ENCODE peak calls at places on chromosomes 2 and 18, in seven cellular contexts. One of them, this sample, is unnamed.

GRCh38 chr2:126990200-126990599 is 91.5 kb downstream of the TEX51 start:
- DNase-seq in heart right ventricle: no peak
- DNase-seq in tibial artery: no peak
- DNase-seq in CD8-positive, alpha-beta T cell: no peak
- DNase-seq in esophagus squamous epithelium: no peak
- DNase-seq in naive thymus-derived CD4-positive, alpha-beta T cell: no peak
- DNase-seq in cardiac muscle cell: no peak
- DNase-seq in this sample: no peak

GRCh38 chr2:235689427-235689853 is 195.6 kb downstream of the AGAP1 start:
- DNase-seq in heart right ventricle: no peak
- DNase-seq in tibial artery: no peak
- DNase-seq in CD8-positive, alpha-beta T cell: no peak
- DNase-seq in esophagus squamous epithelium: no peak
- DNase-seq in naive thymus-derived CD4-positive, alpha-beta T cell: no peak
- DNase-seq in cardiac muscle cell: no peak
- DNase-seq in this sample: no peak

GRCh38 chr2:10228611-10229365 is 73.9 kb upstream of the HPCAL1 start:
- DNase-seq in heart right ventricle: no peak
- DNase-seq in tibial artery: peak; percentile 27
- DNase-seq in CD8-positive, alpha-beta T cell: no peak
- DNase-seq in esophagus squamous epithelium: no peak
- DNase-seq in naive thymus-derived CD4-positive, alpha-beta T cell: no peak
- DNase-seq in cardiac muscle cell: no peak
- DNase-seq in this sample: no peak

GRCh38 chr18:59767732-59768131 is 70.5 kb upstream of the CCBE1 start:
- DNase-seq in heart right ventricle: no peak
- DNase-seq in tibial artery: no peak
- DNase-seq in CD8-positive, alpha-beta T cell: no peak
- DNase-seq in esophagus squamous epithelium: no peak
- DNase-seq in naive thymus-derived CD4-positive, alpha-beta T cell: no peak
- DNase-seq in cardiac muscle cell: peak; percentile 52
- DNase-seq in this sample: peak; percentile 28

GRCh38 chr2:231781798-231782726 is 980 bp upstream of the PDE6D start:
- DNase-seq in heart right ventricle: no peak
- DNase-seq in tibial artery: no peak
- DNase-seq in CD8-positive, alpha-beta T cell: peak; percentile 5
- DNase-seq in esophagus squamous epithelium: no peak
- DNase-seq in naive thymus-derived CD4-positive, alpha-beta T cell: no peak
- DNase-seq in cardiac muscle cell: peak; percentile 75
- DNase-seq in this sample: no peak

GRCh38 chr2:192150166-192150565 is 44.6 kb downstream of the TMEFF2 start:
- DNase-seq in heart right ventricle: no peak
- DNase-seq in tibial artery: no peak
- DNase-seq in CD8-positive, alpha-beta T cell: no peak
- DNase-seq in esophagus squamous epithelium: no peak
- DNase-seq in naive thymus-derived CD4-positive, alpha-beta T cell: no peak
- DNase-seq in cardiac muscle cell: no peak
- DNase-seq in this sample: no peak

GRCh38 chr18:77199707-77200106 is 49.9 kb upstream of the GALR1 start:
- DNase-seq in heart right ventricle: no peak
- DNase-seq in tibial artery: no peak
- DNase-seq in CD8-positive, alpha-beta T cell: no peak
- DNase-seq in esophagus squamous epithelium: no peak
- DNase-seq in naive thymus-derived CD4-positive, alpha-beta T cell: no peak
- DNase-seq in cardiac muscle cell: no peak
- DNase-seq in this sample: no peak

GRCh38 chr2:115163572-115163971 is 721.1 kb downstream of the DPP10 start:
- DNase-seq in heart right ventricle: no peak
- DNase-seq in tibial artery: no peak
- DNase-seq in CD8-positive, alpha-beta T cell: no peak
- DNase-seq in esophagus squamous epithelium: no peak
- DNase-seq in naive thymus-derived CD4-positive, alpha-beta T cell: no peak
- DNase-seq in cardiac muscle cell: no peak
- DNase-seq in this sample: no peak

GRCh38 chr2:46002507-46002883 is 294.7 kb upstream of the EPAS1 start:
- DNase-seq in heart right ventricle: no peak
- DNase-seq in tibial artery: no peak
- DNase-seq in CD8-positive, alpha-beta T cell: no peak
- DNase-seq in esophagus squamous epithelium: no peak
- DNase-seq in naive thymus-derived CD4-positive, alpha-beta T cell: no peak
- DNase-seq in cardiac muscle cell: peak; percentile 72
- DNase-seq in this sample: no peak

GRCh38 chr2:159396796-159397195 is 110.3 kb upstream of the WDSUB1 start:
- DNase-seq in heart right ventricle: no peak
- DNase-seq in tibial artery: no peak
- DNase-seq in CD8-positive, alpha-beta T cell: no peak
- DNase-seq in esophagus squamous epithelium: no peak
- DNase-seq in naive thymus-derived CD4-positive, alpha-beta T cell: no peak
- DNase-seq in cardiac muscle cell: no peak
- DNase-seq in this sample: no peak

GRCh38 chr18:14975431-14975830 is 227.5 kb downstream of the ANKRD30B start:
- DNase-seq in heart right ventricle: no peak
- DNase-seq in tibial artery: no peak
- DNase-seq in CD8-positive, alpha-beta T cell: no peak
- DNase-seq in esophagus squamous epithelium: no peak
- DNase-seq in naive thymus-derived CD4-positive, alpha-beta T cell: no peak
- DNase-seq in cardiac muscle cell: no peak
- DNase-seq in this sample: no peak

GRCh38 chr18:77749189-77749588 is 499.5 kb downstream of the GALR1 start:
- DNase-seq in heart right ventricle: no peak
- DNase-seq in tibial artery: no peak
- DNase-seq in CD8-positive, alpha-beta T cell: no peak
- DNase-seq in esophagus squamous epithelium: no peak
- DNase-seq in naive thymus-derived CD4-positive, alpha-beta T cell: no peak
- DNase-seq in cardiac muscle cell: no peak
- DNase-seq in this sample: no peak

GRCh38 chr2:121335294-121336290 is 50.6 kb upstream of the TFCP2L1 start:
- DNase-seq in heart right ventricle: no peak
- DNase-seq in tibial artery: peak; percentile 54
- DNase-seq in CD8-positive, alpha-beta T cell: no peak
- DNase-seq in esophagus squamous epithelium: no peak
- DNase-seq in naive thymus-derived CD4-positive, alpha-beta T cell: no peak
- DNase-seq in cardiac muscle cell: no peak
- DNase-seq in this sample: no peak

DNA sequence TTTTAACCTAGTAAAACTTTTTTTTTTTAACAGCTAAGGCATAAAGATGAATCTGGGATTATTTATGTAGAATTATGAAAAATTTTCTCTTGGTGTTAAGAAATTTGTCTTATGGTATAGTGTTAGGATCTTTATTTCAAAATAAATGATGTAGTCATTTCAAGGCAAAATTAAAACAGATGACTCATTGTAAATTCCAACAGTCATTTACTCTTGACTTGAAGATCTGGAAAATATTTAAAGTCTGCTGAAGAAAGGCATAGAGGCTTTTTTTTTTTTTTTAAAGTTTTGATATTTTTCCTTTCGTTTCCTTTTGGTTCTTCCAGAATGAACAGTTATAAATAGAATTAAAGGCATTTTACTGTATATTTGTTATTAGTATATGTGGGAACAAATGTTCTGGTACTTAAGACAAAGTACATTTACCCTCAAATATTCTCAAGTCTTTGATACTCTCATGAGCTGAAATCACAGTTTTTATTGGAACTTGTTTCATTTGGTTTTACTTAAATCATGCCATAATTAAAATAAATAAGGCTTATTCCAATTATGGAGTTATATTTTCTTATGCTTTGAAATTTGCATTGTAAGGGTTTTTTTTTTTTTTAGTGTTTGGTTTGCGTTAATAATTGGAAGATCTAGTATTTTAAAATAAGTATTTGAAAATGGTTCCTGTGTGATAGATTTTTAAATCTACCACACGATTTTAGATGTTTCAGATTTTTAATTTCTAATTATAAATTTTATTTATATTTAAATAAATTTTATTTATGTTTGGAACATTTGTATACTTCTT is 29.9 kb downstream of the GLS start:
- DNase-seq in heart right ventricle: no peak
- DNase-seq in tibial artery: no peak
- DNase-seq in CD8-positive, alpha-beta T cell: no peak
- DNase-seq in esophagus squamous epithelium: no peak
- DNase-seq in naive thymus-derived CD4-positive, alpha-beta T cell: no peak
- DNase-seq in cardiac muscle cell: peak; percentile 43
- DNase-seq in this sample: no peak
- H3K36me3 ChIP-seq in heart right ventricle: no peaks in the 10 kb centered on the region
- H3K36me3 ChIP-seq in tibial artery: peaks cover 15% of the 10 kb centered on the region
- H3K36me3 ChIP-seq in CD8-positive, alpha-beta T cell: peaks cover 5% of the 10 kb centered on the region
- H3K36me3 ChIP-seq in esophagus squamous epithelium: no peaks in the 10 kb centered on the region
- H3K36me3 ChIP-seq in naive thymus-derived CD4-positive, alpha-beta T cell: peaks cover 19% of the 10 kb centered on the region
- H3K36me3 ChIP-seq in cardiac muscle cell: peaks cover 13% of the 10 kb centered on the region
- H3K36me3 ChIP-seq in this sample: peaks cover 10% of the 10 kb centered on the region

GRCh38 chr2:219245899-219246230 is 586 bp downstream of the STK16 start:
- DNase-seq in heart right ventricle: no peak
- DNase-seq in tibial artery: no peak
- DNase-seq in CD8-positive, alpha-beta T cell: no peak
- DNase-seq in esophagus squamous epithelium: no peak
- DNase-seq in naive thymus-derived CD4-positive, alpha-beta T cell: no peak
- DNase-seq in cardiac muscle cell: no peak
- DNase-seq in this sample: no peak

GRCh38 chr2:219249203-219249980 is 3.7 kb upstream of the TUBA4B start:
- DNase-seq in heart right ventricle: peak; percentile 67
- DNase-seq in tibial artery: peak; percentile 90
- DNase-seq in CD8-positive, alpha-beta T cell: peak; percentile 76
- DNase-seq in esophagus squamous epithelium: no peak
- DNase-seq in naive thymus-derived CD4-positive, alpha-beta T cell: peak; percentile 50
- DNase-seq in cardiac muscle cell: peak; percentile 95
- DNase-seq in this sample: peak; percentile 81

GRCh38 chr2:219246559-219246958 is 1.3 kb downstream of the STK16 start:
- DNase-seq in heart right ventricle: no peak
- DNase-seq in tibial artery: no peak
- DNase-seq in CD8-positive, alpha-beta T cell: no peak
- DNase-seq in esophagus squamous epithelium: no peak
- DNase-seq in naive thymus-derived CD4-positive, alpha-beta T cell: no peak
- DNase-seq in cardiac muscle cell: no peak
- DNase-seq in this sample: no peak

GRCh38 chr2:219248845-219249202 is 3.5 kb downstream of the STK16 start:
- DNase-seq in heart right ventricle: no peak
- DNase-seq in tibial artery: no peak
- DNase-seq in CD8-positive, alpha-beta T cell: no peak
- DNase-seq in esophagus squamous epithelium: no peak
- DNase-seq in naive thymus-derived CD4-positive, alpha-beta T cell: no peak
- DNase-seq in cardiac muscle cell: no peak
- DNase-seq in this sample: no peak

GRCh38 chr2:219247678-219248642 is 2.7 kb downstream of the STK16 start:
- DNase-seq in heart right ventricle: no peak
- DNase-seq in tibial artery: no peak
- DNase-seq in CD8-positive, alpha-beta T cell: peak; percentile 71
- DNase-seq in esophagus squamous epithelium: no peak
- DNase-seq in naive thymus-derived CD4-positive, alpha-beta T cell: peak; percentile 78
- DNase-seq in cardiac muscle cell: no peak
- DNase-seq in this sample: no peak
- H3K36me3 ChIP-seq in heart right ventricle: no peaks in the 10 kb centered on the region
- H3K36me3 ChIP-seq in tibial artery: peaks cover 29% of the 10 kb centered on the region
- H3K36me3 ChIP-seq in CD8-positive, alpha-beta T cell: peaks cover 25% of the 10 kb centered on the region
- H3K36me3 ChIP-seq in esophagus squamous epithelium: peaks cover 11% of the 10 kb centered on the region
- H3K36me3 ChIP-seq in naive thymus-derived CD4-positive, alpha-beta T cell: peaks cover 17% of the 10 kb centered on the region
- H3K36me3 ChIP-seq in cardiac muscle cell: no peaks in the 10 kb centered on the region
- H3K36me3 ChIP-seq in this sample: peaks cover 39% of the 10 kb centered on the region

GRCh38 chr18:52813637-52814416 is 473.8 kb downstream of the DCC start:
- DNase-seq in heart right ventricle: no peak
- DNase-seq in tibial artery: no peak
- DNase-seq in CD8-positive, alpha-beta T cell: no peak
- DNase-seq in esophagus squamous epithelium: no peak
- DNase-seq in naive thymus-derived CD4-positive, alpha-beta T cell: no peak
- DNase-seq in cardiac muscle cell: no peak
- DNase-seq in this sample: no peak
- H3K36me3 ChIP-seq in heart right ventricle: no peaks in the 10 kb centered on the region
- H3K36me3 ChIP-seq in tibial artery: no peaks in the 10 kb centered on the region
- H3K36me3 ChIP-seq in CD8-positive, alpha-beta T cell: no peaks in the 10 kb centered on the region
- H3K36me3 ChIP-seq in esophagus squamous epithelium: no peaks in the 10 kb centered on the region
- H3K36me3 ChIP-seq in naive thymus-derived CD4-positive, alpha-beta T cell: no peaks in the 10 kb centered on the region
- H3K36me3 ChIP-seq in cardiac muscle cell: no peaks in the 10 kb centered on the region
- H3K36me3 ChIP-seq in this sample: no peaks in the 10 kb centered on the region

GRCh38 chr2:105283532-105283931 is 42.0 kb downstream of the GPR45 start:
- DNase-seq in heart right ventricle: no peak
- DNase-seq in tibial artery: no peak
- DNase-seq in CD8-positive, alpha-beta T cell: no peak
- DNase-seq in esophagus squamous epithelium: no peak
- DNase-seq in naive thymus-derived CD4-positive, alpha-beta T cell: no peak
- DNase-seq in cardiac muscle cell: no peak
- DNase-seq in this sample: no peak

GRCh38 chr2:105274046-105274445 is 32.5 kb downstream of the GPR45 start:
- DNase-seq in heart right ventricle: no peak
- DNase-seq in tibial artery: no peak
- DNase-seq in CD8-positive, alpha-beta T cell: no peak
- DNase-seq in esophagus squamous epithelium: no peak
- DNase-seq in naive thymus-derived CD4-positive, alpha-beta T cell: no peak
- DNase-seq in cardiac muscle cell: peak; percentile 78
- DNase-seq in this sample: no peak

GRCh38 chr2:105280281-105280680 is 38.7 kb downstream of the GPR45 start:
- DNase-seq in heart right ventricle: no peak
- DNase-seq in tibial artery: no peak
- DNase-seq in CD8-positive, alpha-beta T cell: no peak
- DNase-seq in esophagus squamous epithelium: no peak
- DNase-seq in naive thymus-derived CD4-positive, alpha-beta T cell: no peak
- DNase-seq in cardiac muscle cell: no peak
- DNase-seq in this sample: no peak

GRCh38 chr2:105278654-105279053 is 37.1 kb downstream of the GPR45 start:
- DNase-seq in heart right ventricle: no peak
- DNase-seq in tibial artery: no peak
- DNase-seq in CD8-positive, alpha-beta T cell: no peak
- DNase-seq in esophagus squamous epithelium: no peak
- DNase-seq in naive thymus-derived CD4-positive, alpha-beta T cell: no peak
- DNase-seq in cardiac muscle cell: no peak
- DNase-seq in this sample: no peak
- H3K36me3 ChIP-seq in heart right ventricle: no peaks in the 10 kb centered on the region
- H3K36me3 ChIP-seq in tibial artery: peaks cover 58% of the 10 kb centered on the region
- H3K36me3 ChIP-seq in CD8-positive, alpha-beta T cell: peaks cover 39% of the 10 kb centered on the region
- H3K36me3 ChIP-seq in esophagus squamous epithelium: peaks cover 25% of the 10 kb centered on the region
- H3K36me3 ChIP-seq in naive thymus-derived CD4-positive, alpha-beta T cell: peaks cover 8% of the 10 kb centered on the region
- H3K36me3 ChIP-seq in cardiac muscle cell: peaks cover 23% of the 10 kb centered on the region
- H3K36me3 ChIP-seq in this sample: peaks cover 13% of the 10 kb centered on the region

GRCh38 chr2:240724431-240724830 is 32.8 kb downstream of the AQP12A start:
- DNase-seq in heart right ventricle: no peak
- DNase-seq in tibial artery: no peak
- DNase-seq in CD8-positive, alpha-beta T cell: no peak
- DNase-seq in esophagus squamous epithelium: no peak
- DNase-seq in naive thymus-derived CD4-positive, alpha-beta T cell: no peak
- DNase-seq in cardiac muscle cell: no peak
- DNase-seq in this sample: no peak
- H3K36me3 ChIP-seq in heart right ventricle: no peaks in the 10 kb centered on the region
- H3K36me3 ChIP-seq in tibial artery: no peaks in the 10 kb centered on the region
- H3K36me3 ChIP-seq in CD8-positive, alpha-beta T cell: no peaks in the 10 kb centered on the region
- H3K36me3 ChIP-seq in esophagus squamous epithelium: no peaks in the 10 kb centered on the region
- H3K36me3 ChIP-seq in naive thymus-derived CD4-positive, alpha-beta T cell: no peaks in the 10 kb centered on the region
- H3K36me3 ChIP-seq in cardiac muscle cell: no peaks in the 10 kb centered on the region
- H3K36me3 ChIP-seq in this sample: no peaks in the 10 kb centered on the region

This sample was measured in keratinocyte.